ENCODE peak calls at places on chromosomes 4 and X, in seven cellular contexts. P is SK-N-SH, K is endothelial cell of umbilical vein, A is choroid plexus epithelial cell, J is mesothelial cell of epicardium, W is Caco-2, S is dorsolateral prefrontal cortex. R is an unnamed sample.

GRCh38 chr4:8547108-8547911 is 32.9 kb upstream of the GPR78 start:
- DNase-seq in J (no peak), P (peak), A (peak), W (no peak), K (no peak), S (no peak), R (no peak)

GRCh38 chrX:64975491-64975890 is 759 bp downstream of the ZC4H2 start:
- DNase-seq in K (peak), S (no peak), W (peak), J (peak), P (peak), A (peak), R (peak)

GRCh38 chrX:98962996-98963395 is 1447.1 kb downstream of the PCDH19 start:
- DNase-seq in P (no peak), A (no peak), J (no peak), S (no peak), W (no peak), K (no peak), R (no peak)

GRCh38 chrX:40448793-40449192 is 132.0 kb upstream of the ATP6AP2 start:
- DNase-seq in A (no peak), P (no peak), S (no peak), W (no peak), K (no peak), J (no peak), R (no peak)

GRCh38 chr4:8549352-8549931 is 30.8 kb upstream of the GPR78 start:
- DNase-seq in P (peak), S (no peak), A (no peak), J (no peak), W (no peak), K (no peak), R (no peak)

GRCh38 chr4:88802585-88803285 is 105.1 kb upstream of the NAP1L5 start:
- DNase-seq in S (no peak), W (no peak), A (peak), K (no peak), J (no peak), P (no peak), R (no peak)

GRCh38 chr4:26941951-26942350 is 81.3 kb downstream of the STIM2 start:
- DNase-seq in P (no peak), K (no peak), W (no peak), S (no peak), A (no peak), J (no peak), R (no peak)

GRCh38 chr4:53653484-53654053 is 62.3 kb upstream of the LNX1 start:
- DNase-seq in S (no peak), J (no peak), P (peak), K (peak), A (peak), W (peak), R (no peak)

GRCh38 chr4:150248181-150248580 is 169.9 kb downstream of the DCLK2 start:
- DNase-seq in P (no peak), S (no peak), A (peak), W (no peak), J (no peak), K (no peak), R (no peak)

GRCh38 chrX:28225508-28225907 is 244.3 kb upstream of the DCAF8L1 start:
- DNase-seq in J (no peak), P (no peak), W (no peak), A (no peak), S (no peak), K (no peak), R (no peak)

GRCh38 chr4:120520761-120521160 is 401.8 kb downstream of the PRDM5 start:
- DNase-seq in A (no peak), K (no peak), W (no peak), P (no peak), J (no peak), S (no peak), R (no peak)

GRCh38 chr4:40486534-40486933 is 143.1 kb downstream of the RBM47 start:
- DNase-seq in A (peak), J (no peak), P (no peak), K (no peak), W (no peak), S (no peak), R (no peak)

GRCh38 chr4:57344296-57344695 is 234.1 kb upstream of the IGFBP7 start:
- DNase-seq in P (no peak), K (no peak), W (no peak), A (no peak), J (no peak), S (no peak), R (no peak)

GRCh38 chr4:181832305-181832704 is 410.9 kb upstream of the TENM3 start:
- DNase-seq in K (no peak), J (no peak), W (no peak), A (no peak), P (no peak), S (no peak), R (no peak)

GRCh38 chr4:22573198-22573597 is 57.3 kb upstream of the ADGRA3 start:
- DNase-seq in K (no peak), W (no peak), J (peak), S (no peak), P (no peak), A (no peak), R (no peak)

GRCh38 chr4:95835672-95836071 is 4.2 kb upstream of the PDHA2 start:
- DNase-seq in J (no peak), A (peak), P (peak), W (peak), S (no peak), K (peak), R (peak)

GRCh38 chrX:9948406-9948805 is 18.8 kb upstream of the CLDN34 start:
- DNase-seq in A (no peak), J (no peak), S (no peak), W (no peak), P (no peak), K (no peak), R (no peak)

GRCh38 chr4:15878011-15878410 is 60.5 kb downstream of the FGFBP1 start:
- DNase-seq in P (no peak), A (no peak), J (no peak), S (no peak), K (no peak), W (no peak), R (no peak)

GRCh38 chr4:173167793-173168395 is 717 bp upstream of the GALNT7 start:
- DNase-seq in P (peak), K (peak), W (peak), S (no peak), J (no peak), A (peak), R (no peak)

GRCh38 chrX:39652336-39652735 is 445.4 kb downstream of the BCOR start:
- DNase-seq in A (peak), S (no peak), K (peak), J (no peak), P (peak), W (peak), R (no peak)

GRCh38 chrX:46485897-46486296 is 59.3 kb downstream of the ZNF674 start:
- DNase-seq in S (no peak), P (no peak), K (no peak), J (no peak), A (no peak), W (no peak), R (no peak)

GRCh38 chr4:111136438-111136837 is 513.6 kb upstream of the PITX2 start:
- DNase-seq in J (no peak), S (no peak), P (no peak), W (peak), A (peak), K (peak), R (no peak)

GRCh38 chr4:52925531-52925968 is 63.4 kb downstream of the RASL11B start:
- DNase-seq in S (no peak), J (no peak), K (no peak), P (no peak), A (peak), W (no peak), R (no peak)

GRCh38 chr4:41024556-41025491 is 189.5 kb downstream of the APBB2 start:
- DNase-seq in P (no peak), J (no peak), S (no peak), K (peak), W (peak), A (peak), R (no peak)

GRCh38 chrX:53681661-53682060 is 4.9 kb downstream of the HUWE1 start:
- DNase-seq in W (no peak), P (no peak), J (no peak), S (no peak), A (no peak), K (no peak), R (no peak)

GRCh38 chr4:61211781-61212180 is 11.7 kb downstream of the ADGRL3 start:
- DNase-seq in K (no peak), W (no peak), J (no peak), P (no peak), S (no peak), A (peak), R (no peak)

GRCh38 chrX:52923781-52924241 is 26.7 kb downstream of the FAM156B start:
- DNase-seq in S (no peak), W (no peak), K (peak), P (no peak), A (peak), J (no peak), R (no peak)

GRCh38 chr4:183388777-183389176 is 55.7 kb upstream of the CDKN2AIP start:
- DNase-seq in A (no peak), S (no peak), K (no peak), J (no peak), P (no peak), W (no peak), R (no peak)

GRCh38 chrX:16870861-16871584 is 861 bp upstream of the RBBP7 start:
- DNase-seq in W (peak), P (peak), K (peak), J (peak), A (no peak), S (peak), R (peak)

GRCh38 chr4:145719752-145720624 is 40.0 kb downstream of the C4orf51 start:
- DNase-seq in P (no peak), W (no peak), S (no peak), A (no peak), K (no peak), J (no peak), R (no peak)

GRCh38 chrX:152245231-152245630 is 106.9 kb upstream of the MAGEA10 start:
- DNase-seq in P (no peak), K (no peak), A (no peak), J (no peak), S (no peak), W (no peak), R (no peak)

GRCh38 chr4:145709843-145710242 is 29.9 kb downstream of the C4orf51 start:
- DNase-seq in K (no peak), W (no peak), P (no peak), J (no peak), S (no peak), A (peak), R (no peak)